ENCODE peak calls at places on chromosome 5, in five cellular contexts. K, M, U, L and X are unnamed samples.

GRCh38 chr5:157366741-157367684 is 93.0 kb upstream of the NIPAL4 start:
- DNase-seq in K (no peak), M (peak; percentile 65), U (peak; percentile 57), L (no peak), X (no peak)

GRCh38 chr5:173512637-173513435 is 103.6 kb downstream of the BOD1 start:
- DNase-seq in K (no peak), M (no peak), U (no peak), L (no peak), X (no peak)

GRCh38 chr5:32017638-32018429 is 156.3 kb downstream of the GOLPH3 start:
- DNase-seq in K (no peak), M (no peak), U (no peak), L (no peak), X (peak; percentile 71)

GRCh38 chr5:38948501-38948900 is 102.7 kb downstream of the OSMR start:
- DNase-seq in K (no peak), M (no peak), U (no peak), L (no peak), X (no peak)

GRCh38 chr5:168670881-168671575 is 91.9 kb upstream of the PANK3 start:
- DNase-seq in K (no peak), M (no peak), U (no peak), L (no peak), X (no peak)

GRCh38 chr5:9361835-9362234 is 184.0 kb downstream of the SEMA5A start:
- DNase-seq in K (no peak), M (peak; percentile 78), U (peak; percentile 21), L (no peak), X (no peak)

GRCh38 chr5:149240354-149240998 is 31.2 kb upstream of the AFAP1L1 start:
- DNase-seq in K (peak; percentile 79), M (peak; percentile 68), U (peak; percentile 38), L (peak; percentile 59), X (peak; percentile 72)

GRCh38 chr5:119726544-119726943 is 97.2 kb downstream of the FAM170A start:
- DNase-seq in K (no peak), M (no peak), U (no peak), L (no peak), X (no peak)

GRCh38 chr5:31944683-31945445 is 229.3 kb downstream of the GOLPH3 start:
- DNase-seq in K (no peak), M (no peak), U (no peak), L (no peak), X (no peak)

GRCh38 chr5:2272755-2273154 is 390.0 kb upstream of the IRX4 start:
- DNase-seq in K (no peak), M (no peak), U (no peak), L (no peak), X (no peak)

GRCh38 chr5:108382784-108383358 is 973 bp upstream of the FBXL17 start:
- DNase-seq in K (no peak), M (peak; percentile 63), U (no peak), L (no peak), X (no peak)

GRCh38 chr5:111233050-111233370 is 8.8 kb downstream of the CAMK4 start:
- DNase-seq in K (no peak), M (no peak), U (no peak), L (no peak), X (no peak)

GRCh38 chr5:130141689-130142320 is 237.5 kb downstream of the CHSY3 start:
- DNase-seq in K (no peak), M (peak; percentile 25), U (no peak), L (no peak), X (no peak)

GRCh38 chr5:113170707-113171106 is 194.1 kb downstream of the DCP2 start:
- DNase-seq in K (no peak), M (no peak), U (no peak), L (no peak), X (no peak)

GRCh38 chr5:147452137-147452838 is 57.6 kb downstream of the DPYSL3 start:
- DNase-seq in K (no peak), M (no peak), U (no peak), L (peak; percentile 43), X (no peak)

GRCh38 chr5:38078161-38078560 is 180.2 kb upstream of the EGFLAM start:
- DNase-seq in K (no peak), M (no peak), U (no peak), L (no peak), X (no peak)

GRCh38 chr5:136308396-136308795 is 56.9 kb downstream of the TRPC7 start:
- DNase-seq in K (no peak), M (no peak), U (no peak), L (no peak), X (no peak)

GRCh38 chr5:143279698-143280097 is 123.8 kb downstream of the NR3C1 start:
- DNase-seq in K (no peak), M (no peak), U (no peak), L (no peak), X (no peak)

GRCh38 chr5:139494256-139494655 is 11.7 kb upstream of the STING1 start:
- DNase-seq in K (no peak), M (no peak), U (no peak), L (no peak), X (no peak)

GRCh38 chr5:31987985-31988710 is 186.0 kb downstream of the GOLPH3 start:
- DNase-seq in K (no peak), M (no peak), U (no peak), L (no peak), X (no peak)

GRCh38 chr5:137078171-137078665 is 420.9 kb downstream of the SPOCK1 start:
- DNase-seq in K (no peak), M (no peak), U (no peak), L (no peak), X (no peak)

GRCh38 chr5:132132138-132132537 is 58.5 kb downstream of the CSF2 start:
- DNase-seq in K (no peak), M (no peak), U (no peak), L (no peak), X (no peak)

GRCh38 chr5:173326501-173326960 is 1.7 kb downstream of the STC2 start:
- DNase-seq in K (no peak), M (peak; percentile 33), U (no peak), L (no peak), X (no peak)

GRCh38 chr5:126984632-126985031 is 45.7 kb downstream of the MARCHF3 start:
- DNase-seq in K (no peak), M (no peak), U (no peak), L (no peak), X (no peak)

GRCh38 chr5:180441577-180441976 is 52.6 kb upstream of the CNOT6 start:
- DNase-seq in K (no peak), M (no peak), U (peak; percentile 46), L (no peak), X (no peak)

GRCh38 chr5:142959683-142960308 is 189.6 kb downstream of the ARHGAP26 start:
- DNase-seq in K (no peak), M (peak; percentile 33), U (no peak), L (no peak), X (no peak)

GRCh38 chr5:73067213-73067612 is 53.2 kb upstream of the TMEM171 start:
- DNase-seq in K (no peak), M (no peak), U (no peak), L (no peak), X (no peak)